ENCODE peak calls at places on chromosomes 5 and 9, in eight cellular contexts. Z is fibroblast of lung; O is tibial artery; Y is CD8-positive, alpha-beta T cell; U is sigmoid colon; K is heart left ventricle; H is upper lobe of right lung; A is right cardiac atrium. E is an unnamed sample.
A peak's percentile ranks its signal among the peaks of the same experiment; 100 is the strongest.

GRCh38 chr5:10856646-10857332 is 95.8 kb upstream of the DAP start:
- DNase-seq in H (peak; percentile 76), U (no peak), O (no peak), A (peak; percentile 84), Y (peak; percentile 18), Z (peak; percentile 51), K (peak; percentile 52), E (no peak)

GRCh38 chr9:87687207-87687606 is 38.7 kb upstream of the CTSL start:
- DNase-seq in O (no peak), A (no peak), Z (no peak), Y (no peak), K (no peak), U (no peak), H (no peak), E (no peak)

GRCh38 chr5:119470851-119471451 is 18.7 kb downstream of the HSD17B4 start:
- DNase-seq in K (no peak), H (no peak), Z (peak; percentile 72), A (no peak), U (no peak), Y (no peak), O (no peak), E (peak; percentile 26)

GRCh38 chr5:60417500-60418181 is 282.3 kb downstream of the DEPDC1B start:
- DNase-seq in O (no peak), K (no peak), A (no peak), Z (no peak), U (no peak), Y (no peak), H (no peak), E (no peak)

GRCh38 chr9:87857141-87857947 is 25.3 kb upstream of the SPATA31E1 start:
- DNase-seq in A (no peak), H (no peak), O (no peak), Z (no peak), Y (no peak), U (no peak), K (no peak), E (no peak)

GRCh38 chr5:65837139-65837538 is 89.2 kb upstream of the ERBIN start:
- DNase-seq in Y (no peak), O (no peak), U (no peak), Z (peak; percentile 83), K (no peak), H (no peak), A (no peak), E (no peak)

GRCh38 chr5:103127292-103127691 is 7.2 kb downstream of the PPIP5K2 start:
- DNase-seq in U (no peak), K (no peak), O (no peak), A (no peak), H (no peak), Z (no peak), Y (no peak), E (no peak)

GRCh38 chr9:121324316-121324715 is 45.7 kb downstream of the STOM start:
- DNase-seq in U (peak; percentile 70), O (no peak), A (peak; percentile 48), H (no peak), Z (no peak), K (peak; percentile 33), Y (no peak), E (no peak)

GRCh38 chr5:129065721-129066120 is 28.8 kb upstream of the ISOC1 start:
- DNase-seq in Y (no peak), H (no peak), A (no peak), O (no peak), U (no peak), K (no peak), Z (no peak), E (no peak)

GRCh38 chr5:92687793-92688467 is 893.1 kb downstream of the NR2F1-AS1 start:
- DNase-seq in H (no peak), A (no peak), U (no peak), K (no peak), Y (no peak), O (no peak), Z (peak; percentile 87), E (no peak)

GRCh38 chr9:86181379-86182315 is 77.8 kb downstream of the C9orf153 start:
- DNase-seq in K (no peak), Z (no peak), A (no peak), H (no peak), O (no peak), U (no peak), Y (no peak), E (no peak)

GRCh38 chr5:59703789-59704188 is 189.7 kb downstream of the PDE4D start:
- DNase-seq in Z (no peak), Y (no peak), K (no peak), A (no peak), H (no peak), O (no peak), U (no peak), E (no peak)

GRCh38 chr5:124602925-124603650 is 143.4 kb downstream of the ZNF608 start:
- DNase-seq in Y (no peak), H (no peak), K (no peak), U (no peak), Z (no peak), A (no peak), O (no peak), E (no peak)

GRCh38 chr5:96332535-96333396 is 100.3 kb downstream of the PCSK1 start:
- DNase-seq in Z (no peak), U (no peak), H (no peak), A (no peak), O (no peak), Y (no peak), K (no peak), E (no peak)

GRCh38 chr5:96329886-96330531 is 103.0 kb downstream of the PCSK1 start:
- DNase-seq in H (no peak), A (no peak), Z (no peak), O (no peak), Y (no peak), U (no peak), K (no peak), E (no peak)

GRCh38 chr5:96330532-96331140 is 102.4 kb downstream of the PCSK1 start:
- DNase-seq in Y (no peak), Z (no peak), A (no peak), O (no peak), H (no peak), U (no peak), K (no peak), E (no peak)

GRCh38 chr5:96331681-96332361 is 101.2 kb downstream of the PCSK1 start:
- DNase-seq in Y (no peak), U (no peak), A (no peak), Z (no peak), H (no peak), K (no peak), O (no peak), E (no peak)

DNA sequence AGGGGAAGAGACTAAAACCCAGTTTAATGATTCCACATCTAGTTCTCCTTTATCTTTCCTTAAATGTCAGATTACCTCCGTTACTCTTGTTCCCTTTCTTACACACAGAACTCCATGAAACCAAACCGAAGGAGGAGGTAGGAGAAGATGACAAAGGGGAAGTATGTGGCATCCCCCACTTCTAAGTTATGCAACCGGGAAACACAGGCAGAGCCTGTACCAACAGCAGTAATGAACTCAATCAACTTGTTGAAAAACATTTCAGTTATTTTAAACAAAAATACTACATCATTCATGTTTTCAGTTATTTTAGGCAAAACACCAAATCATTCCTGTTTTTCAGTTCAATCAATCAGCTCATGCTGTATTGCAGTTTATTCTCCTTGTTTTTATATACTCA is 101.8 kb downstream of the PCSK1 start:
- DNase-seq in U (no peak), Z (peak; percentile 49), K (no peak), O (peak; percentile 47), A (no peak), Y (no peak), H (no peak), E (no peak)
- H3K27ac ChIP-seq in U (no peak overlapping the region), Z (no peak overlapping the region), K (no peak overlapping the region), O (peak overlapping the region; percentile 8), A (no peak overlapping the region), Y (no peak overlapping the region), H (no peak overlapping the region), E (no peak overlapping the region)

GRCh38 chr5:98714710-98715109 is 58.8 kb upstream of the RGMB start:
- DNase-seq in A (no peak), U (no peak), Z (peak; percentile 20), H (no peak), K (no peak), Y (no peak), O (no peak), E (no peak)

GRCh38 chr5:98713856-98714255 is 59.6 kb upstream of the RGMB start:
- DNase-seq in K (no peak), H (no peak), O (no peak), U (no peak), Y (no peak), Z (no peak), A (no peak), E (no peak)

GRCh38 chr5:98709681-98710080 is 63.8 kb upstream of the RGMB start:
- DNase-seq in Y (no peak), U (no peak), O (no peak), A (no peak), Z (no peak), K (no peak), H (no peak), E (no peak)

GRCh38 chr5:98713027-98713426 is 60.4 kb upstream of the RGMB start:
- DNase-seq in Z (peak; percentile 77), A (no peak), U (no peak), O (no peak), Y (no peak), K (no peak), H (no peak), E (no peak)
- H3K4me3 ChIP-seq in Z (no peak overlapping the region), A (no peak overlapping the region), U (no peak overlapping the region), O (no peak overlapping the region), Y (no peak overlapping the region), K (no peak overlapping the region), H (no peak overlapping the region), E (no peak overlapping the region)

DNA sequence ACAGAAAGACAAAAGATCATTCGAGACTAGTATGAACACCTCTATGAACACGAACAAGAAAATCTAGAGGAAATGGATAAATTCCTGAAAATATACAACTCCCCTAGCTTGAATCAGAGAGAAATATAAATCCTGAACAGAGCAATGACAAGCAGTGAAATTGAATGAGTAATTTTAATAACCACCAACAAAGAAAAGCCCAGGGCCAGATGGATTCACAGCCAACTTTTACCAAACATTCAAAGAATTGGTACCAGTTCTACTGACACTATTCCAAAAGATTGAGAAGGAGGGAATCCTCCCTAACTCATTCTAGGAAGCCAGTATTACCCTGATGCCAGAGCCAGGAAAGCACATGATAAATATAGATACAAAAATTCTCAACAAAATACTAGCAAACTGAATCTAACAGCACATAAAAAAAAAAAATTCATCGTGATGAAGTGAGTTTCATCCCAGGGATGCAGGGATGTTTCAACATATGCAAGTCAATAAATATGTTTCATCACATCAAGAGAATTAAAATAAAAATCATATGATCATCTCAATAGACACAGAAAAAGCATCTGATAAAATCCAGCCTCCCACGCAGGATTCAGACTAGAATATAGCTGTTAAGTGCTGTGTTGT is 25.2 kb upstream of the PTGER4 start:
- DNase-seq in O (no peak), Y (no peak), A (no peak), U (no peak), Z (no peak), K (no peak), H (no peak), E (no peak)
- H3K27ac ChIP-seq in O (no peak overlapping the region), Y (peak overlapping the region; percentile 46), A (no peak overlapping the region), U (no peak overlapping the region), Z (no peak overlapping the region), K (no peak overlapping the region), H (no peak overlapping the region), E (no peak overlapping the region)

DNA sequence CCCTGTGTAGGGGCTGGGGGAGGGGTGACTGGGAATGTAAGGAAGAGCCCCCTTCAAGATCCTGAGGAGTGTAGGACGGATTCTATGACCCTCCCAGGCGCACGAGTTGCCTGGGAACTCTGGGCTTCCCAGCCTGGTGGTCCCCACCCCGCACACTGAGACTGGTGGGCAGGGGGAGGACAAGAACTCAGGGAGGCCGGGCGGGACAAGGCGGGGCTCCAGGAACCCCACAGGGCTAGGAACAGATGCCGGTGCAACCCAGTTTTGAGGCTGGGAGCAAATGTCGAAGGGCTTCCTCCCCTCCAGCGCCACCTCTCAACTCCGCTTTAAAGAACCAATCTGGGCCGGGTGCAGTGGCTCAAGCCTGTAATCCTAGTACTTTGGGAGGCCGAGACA is 1.3 kb upstream of the VDAC1 start:
- DNase-seq in Y (no peak), H (no peak), O (no peak), U (no peak), A (peak; percentile 64), K (no peak), Z (no peak), E (no peak)
- H3K4me3 ChIP-seq in Y (no peak overlapping the region), H (peak overlapping the region; percentile 89), O (peak overlapping the region; percentile 75), U (peak overlapping the region; percentile 96), A (no peak overlapping the region), K (peak overlapping the region; percentile 94), Z (peak overlapping the region; percentile 75), E (no peak overlapping the region)